ENCODE peak calls at places on chromosomes 16 and 17, in five cellular contexts. H is stimulated activated naive CD8-positive, alpha-beta T cell treated with anti-CD3 and anti-CD28 coated beads, Interleukin-15, Interleukin-2, amounts not matched to agents 100 U/mL and 50 U/mL, for 24 hours; K is NCI-H2107; I is spleen; S is PC-3. W is an unnamed sample.

GRCh38 chr16:72189865-72190371 is 18.0 kb upstream of the PMFBP1 start:
- DNase-seq in H (no peak), K (no peak), I (no peak), S (peak; percentile 27), W (peak; percentile 66)

GRCh38 chr17:57166803-57167202 is 81.8 kb downstream of the AKAP1 start:
- DNase-seq in H (no peak), K (no peak), I (no peak), S (peak; percentile 80), W (peak; percentile 48)

GRCh38 chr17:32461853-32462617 is 17.7 kb downstream of the PSMD11 start:
- DNase-seq in H (peak; percentile 77), K (no peak), I (no peak), S (peak; percentile 62), W (peak; percentile 85)

GRCh38 chr17:42845556-42845917 is 1.2 kb downstream of the AOC2 start:
- DNase-seq in H (no peak), K (no peak), I (peak; percentile 39), S (no peak), W (no peak)

GRCh38 chr17:79820959-79821330 is 18.3 kb downstream of the CBX4 start:
- DNase-seq in H (no peak), K (no peak), I (no peak), S (no peak), W (no peak)

GRCh38 chr16:67943619-67944503 is at the start of gene LCAT:
- DNase-seq in H (no peak), K (no peak), I (no peak), S (no peak), W (no peak)

GRCh38 chr16:21994856-21995465 is 6.0 kb downstream of the PDZD9 start:
- DNase-seq in H (no peak), K (no peak), I (no peak), S (no peak), W (no peak)

GRCh38 chr17:61218438-61218837 is 181.2 kb upstream of the TBX2 start:
- DNase-seq in H (no peak), K (no peak), I (no peak), S (peak; percentile 65), W (peak; percentile 41)

GRCh38 chr16:57802635-57803412 is 533 bp upstream of the KIFC3 start:
- DNase-seq in H (no peak), K (no peak), I (no peak), S (no peak), W (peak; percentile 64)